ENCODE peak calls at places on chromosome 6, in seven cellular contexts. One of them, this sample, is unnamed.

GRCh38 chr6:76852776-76853175 is 610.5 kb downstream of the HTR1B start:
- DNase-seq in GM12865: no peak
- DNase-seq in fibroblast of mammary gland: peak
- DNase-seq in fibroblast of lung: no peak
- DNase-seq in heart left ventricle: no peak
- DNase-seq in AG09309: no peak
- DNase-seq in ovary: no peak
- DNase-seq in this sample: no peak

GRCh38 chr6:54861846-54862616 is 15.5 kb downstream of the FAM83B start:
- DNase-seq in GM12865: no peak
- DNase-seq in fibroblast of mammary gland: no peak
- DNase-seq in fibroblast of lung: no peak
- DNase-seq in heart left ventricle: no peak
- DNase-seq in AG09309: no peak
- DNase-seq in ovary: no peak
- DNase-seq in this sample: no peak

GRCh38 chr6:150142304-150142656 is 564 bp upstream of the PPP1R14C start:
- DNase-seq in GM12865: no peak
- DNase-seq in fibroblast of mammary gland: peak
- DNase-seq in fibroblast of lung: peak
- DNase-seq in heart left ventricle: no peak
- DNase-seq in AG09309: peak
- DNase-seq in ovary: no peak
- DNase-seq in this sample: no peak

GRCh38 chr6:153001767-153002612 is 519 bp downstream of the MTRF1L start:
- DNase-seq in GM12865: peak
- DNase-seq in fibroblast of mammary gland: peak
- DNase-seq in fibroblast of lung: no peak
- DNase-seq in heart left ventricle: no peak
- DNase-seq in AG09309: no peak
- DNase-seq in ovary: no peak
- DNase-seq in this sample: no peak

GRCh38 chr6:126716826-126717514 is 377.1 kb downstream of the CENPW start:
- DNase-seq in GM12865: no peak
- DNase-seq in fibroblast of mammary gland: no peak
- DNase-seq in fibroblast of lung: no peak
- DNase-seq in heart left ventricle: no peak
- DNase-seq in AG09309: no peak
- DNase-seq in ovary: no peak
- DNase-seq in this sample: no peak

GRCh38 chr6:110971458-110971857 is 10.4 kb upstream of the RPF2 start:
- DNase-seq in GM12865: no peak
- DNase-seq in fibroblast of mammary gland: peak
- DNase-seq in fibroblast of lung: no peak
- DNase-seq in heart left ventricle: no peak
- DNase-seq in AG09309: no peak
- DNase-seq in ovary: no peak
- DNase-seq in this sample: no peak

GRCh38 chr6:10030942-10031537 is 383.8 kb downstream of the TFAP2A start:
- DNase-seq in GM12865: peak
- DNase-seq in fibroblast of mammary gland: no peak
- DNase-seq in fibroblast of lung: no peak
- DNase-seq in heart left ventricle: no peak
- DNase-seq in AG09309: no peak
- DNase-seq in ovary: no peak
- DNase-seq in this sample: peak

GRCh38 chr6:5937516-5937915 is 69.2 kb downstream of the NRN1 start:
- DNase-seq in GM12865: no peak
- DNase-seq in fibroblast of mammary gland: peak
- DNase-seq in fibroblast of lung: no peak
- DNase-seq in heart left ventricle: no peak
- DNase-seq in AG09309: no peak
- DNase-seq in ovary: no peak
- DNase-seq in this sample: no peak

GRCh38 chr6:164247106-164247505 is 832.6 kb downstream of the QKI start:
- DNase-seq in GM12865: no peak
- DNase-seq in fibroblast of mammary gland: peak
- DNase-seq in fibroblast of lung: no peak
- DNase-seq in heart left ventricle: no peak
- DNase-seq in AG09309: peak
- DNase-seq in ovary: no peak
- DNase-seq in this sample: no peak

GRCh38 chr6:20095436-20095835 is 116.8 kb downstream of the MBOAT1 start:
- DNase-seq in GM12865: no peak
- DNase-seq in fibroblast of mammary gland: no peak
- DNase-seq in fibroblast of lung: no peak
- DNase-seq in heart left ventricle: no peak
- DNase-seq in AG09309: no peak
- DNase-seq in ovary: no peak
- DNase-seq in this sample: no peak

GRCh38 chr6:53373638-53374037 is 24.9 kb upstream of the ELOVL5 start:
- DNase-seq in GM12865: no peak
- DNase-seq in fibroblast of mammary gland: no peak
- DNase-seq in fibroblast of lung: no peak
- DNase-seq in heart left ventricle: no peak
- DNase-seq in AG09309: no peak
- DNase-seq in ovary: no peak
- DNase-seq in this sample: no peak

GRCh38 chr6:118744261-118744941 is 93.0 kb upstream of the CEP85L start:
- DNase-seq in GM12865: no peak
- DNase-seq in fibroblast of mammary gland: peak
- DNase-seq in fibroblast of lung: peak
- DNase-seq in heart left ventricle: no peak
- DNase-seq in AG09309: no peak
- DNase-seq in ovary: no peak
- DNase-seq in this sample: no peak

GRCh38 chr6:12811519-12811918 is 95.0 kb downstream of the PHACTR1 start:
- DNase-seq in GM12865: no peak
- DNase-seq in fibroblast of mammary gland: no peak
- DNase-seq in fibroblast of lung: no peak
- DNase-seq in heart left ventricle: no peak
- DNase-seq in AG09309: no peak
- DNase-seq in ovary: no peak
- DNase-seq in this sample: no peak

GRCh38 chr6:117910549-117910948 is 3.5 kb downstream of the SLC35F1 start:
- DNase-seq in GM12865: no peak
- DNase-seq in fibroblast of mammary gland: no peak
- DNase-seq in fibroblast of lung: no peak
- DNase-seq in heart left ventricle: no peak
- DNase-seq in AG09309: no peak
- DNase-seq in ovary: no peak
- DNase-seq in this sample: no peak

GRCh38 chr6:39488255-39488881 is 165.9 kb upstream of the KCNK16 start:
- DNase-seq in GM12865: no peak
- DNase-seq in fibroblast of mammary gland: no peak
- DNase-seq in fibroblast of lung: no peak
- DNase-seq in heart left ventricle: no peak
- DNase-seq in AG09309: no peak
- DNase-seq in ovary: no peak
- DNase-seq in this sample: no peak

GRCh38 chr6:111129003-111129402 is 41.7 kb downstream of the SLC16A10 start:
- DNase-seq in GM12865: no peak
- DNase-seq in fibroblast of mammary gland: peak
- DNase-seq in fibroblast of lung: peak
- DNase-seq in heart left ventricle: peak
- DNase-seq in AG09309: no peak
- DNase-seq in ovary: peak
- DNase-seq in this sample: no peak

GRCh38 chr6:100257661-100258395 is 206.9 kb downstream of the SIM1 start:
- DNase-seq in GM12865: peak
- DNase-seq in fibroblast of mammary gland: peak
- DNase-seq in fibroblast of lung: peak
- DNase-seq in heart left ventricle: no peak
- DNase-seq in AG09309: no peak
- DNase-seq in ovary: no peak
- DNase-seq in this sample: peak
- TF ChIP-seq CTCF in GM12865: no peak
- TF ChIP-seq CTCF in fibroblast of mammary gland: peak
- TF ChIP-seq CTCF in fibroblast of lung: peak
- TF ChIP-seq CTCF in heart left ventricle: no peak
- TF ChIP-seq CTCF in AG09309: no peak
- TF ChIP-seq CTCF in ovary: no peak
- TF ChIP-seq CTCF in this sample: peak

GRCh38 chr6:169959129-169960002 is 207.9 kb downstream of the ERMARD start:
- DNase-seq in GM12865: peak
- DNase-seq in fibroblast of mammary gland: no peak
- DNase-seq in fibroblast of lung: no peak
- DNase-seq in heart left ventricle: no peak
- DNase-seq in AG09309: no peak
- DNase-seq in ovary: peak
- DNase-seq in this sample: no peak
- TF ChIP-seq CTCF in GM12865: no peak
- TF ChIP-seq CTCF in fibroblast of mammary gland: no peak
- TF ChIP-seq CTCF in fibroblast of lung: no peak
- TF ChIP-seq CTCF in heart left ventricle: no peak
- TF ChIP-seq CTCF in AG09309: no peak
- TF ChIP-seq CTCF in ovary: no peak
- TF ChIP-seq CTCF in this sample: no peak

GRCh38 chr6:31530659-31531058 is 1.9 kb downstream of the MCCD1 start:
- DNase-seq in GM12865: no peak
- DNase-seq in fibroblast of mammary gland: no peak
- DNase-seq in fibroblast of lung: no peak
- DNase-seq in heart left ventricle: no peak
- DNase-seq in AG09309: no peak
- DNase-seq in ovary: no peak
- DNase-seq in this sample: no peak
- TF ChIP-seq CTCF in GM12865: no peak
- TF ChIP-seq CTCF in fibroblast of mammary gland: peak
- TF ChIP-seq CTCF in fibroblast of lung: no peak
- TF ChIP-seq CTCF in heart left ventricle: no peak
- TF ChIP-seq CTCF in AG09309: no peak
- TF ChIP-seq CTCF in ovary: no peak
- TF ChIP-seq CTCF in this sample: no peak

DNA sequence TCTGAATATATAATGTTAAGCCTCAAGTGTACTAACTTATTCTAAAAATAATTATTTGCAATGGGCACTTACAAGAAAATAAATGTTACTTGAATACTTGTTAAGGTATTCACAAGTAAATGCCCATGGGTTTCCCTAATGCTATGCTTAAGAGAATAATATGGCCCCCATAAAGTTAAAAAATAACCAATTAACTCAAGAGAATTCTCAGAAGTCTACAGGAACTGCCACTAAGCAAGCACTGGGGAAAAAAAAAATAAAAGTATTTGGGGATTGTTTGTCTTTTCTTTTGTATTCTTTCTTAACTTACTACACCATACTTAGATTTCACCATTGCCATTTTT is 44.8 kb downstream of the DCDC2 start:
- DNase-seq in GM12865: no peak
- DNase-seq in fibroblast of mammary gland: no peak
- DNase-seq in fibroblast of lung: no peak
- DNase-seq in heart left ventricle: no peak
- DNase-seq in AG09309: no peak
- DNase-seq in ovary: no peak
- DNase-seq in this sample: no peak
- TF ChIP-seq CTCF in GM12865: no peak
- TF ChIP-seq CTCF in fibroblast of mammary gland: no peak
- TF ChIP-seq CTCF in fibroblast of lung: no peak
- TF ChIP-seq CTCF in heart left ventricle: no peak
- TF ChIP-seq CTCF in AG09309: no peak
- TF ChIP-seq CTCF in ovary: no peak
- TF ChIP-seq CTCF in this sample: no peak

This sample was measured in GM13977.